ENCODE peak calls at places on chromosomes 3 and 15, in four cellular contexts. G, A, S and T are unnamed samples.

GRCh38 chr15:76345880-76346665 is 9.5 kb downstream of the ISL2 start:
- DNase-seq in G (no peak), A (no peak), S (peak), T (no peak)

GRCh38 chr15:92011611-92012367 is 158.3 kb downstream of the SLCO3A1 start:
- DNase-seq in G (no peak), A (no peak), S (no peak), T (peak)

GRCh38 chr15:58420579-58421043 is 11.2 kb upstream of the LIPC start:
- DNase-seq in G (no peak), A (no peak), S (no peak), T (no peak)

GRCh38 chr3:47315069-47315647 is 32.4 kb downstream of the KLHL18 start:
- DNase-seq in G (peak), A (peak), S (no peak), T (no peak)

GRCh38 chr15:58441376-58442070 is 9.7 kb downstream of the LIPC start:
- DNase-seq in G (peak), A (peak), S (no peak), T (peak)

GRCh38 chr15:92847841-92848240 is 52.3 kb upstream of the CHD2 start:
- DNase-seq in G (no peak), A (no peak), S (no peak), T (no peak)

GRCh38 chr3:21436846-21437245 is 314.2 kb downstream of the ZNF385D start:
- DNase-seq in G (no peak), A (no peak), S (peak), T (no peak)

GRCh38 chr15:99504071-99504822 is 61.5 kb upstream of the MEF2A start:
- DNase-seq in G (no peak), A (no peak), S (no peak), T (no peak)

GRCh38 chr3:64094713-64095079 is 71.4 kb upstream of the PSMD6 start:
- DNase-seq in G (no peak), A (no peak), S (no peak), T (no peak)

GRCh38 chr15:89442671-89443307 is 53.6 kb downstream of the RHCG start:
- DNase-seq in G (peak), A (peak), S (peak), T (peak)

GRCh38 chr15:68184616-68185470 is 20.3 kb downstream of the CALML4 start:
- DNase-seq in G (no peak), A (no peak), S (no peak), T (no peak)

GRCh38 chr3:52259035-52259434 is 13.5 kb downstream of the PPM1M start:
- DNase-seq in G (no peak), A (no peak), S (no peak), T (peak)

GRCh38 chr3:23840521-23840920 is 34.8 kb downstream of the UBE2E1 start:
- DNase-seq in G (no peak), A (no peak), S (peak), T (no peak)

GRCh38 chr3:71389911-71390573 is 193.5 kb downstream of the FOXP1 start:
- DNase-seq in G (peak), A (peak), S (peak), T (peak)

GRCh38 chr15:62071711-62072308 is 5.0 kb downstream of the C2CD4A start:
- DNase-seq in G (peak), A (peak), S (peak), T (peak)

GRCh38 chr15:83160741-83161140 is 46.9 kb downstream of the HDGFL3 start:
- DNase-seq in G (no peak), A (no peak), S (no peak), T (no peak)

GRCh38 chr15:72953306-72953705 is 99.0 kb upstream of the NEO1 start:
- DNase-seq in G (no peak), A (no peak), S (no peak), T (no peak)

GRCh38 chr15:45133561-45133920 is 3.7 kb downstream of the DUOX1 start:
- DNase-seq in G (no peak), A (no peak), S (no peak), T (no peak)

GRCh38 chr3:186589856-186590579 is 19.5 kb downstream of the DNAJB11 start:
- DNase-seq in G (peak), A (peak), S (no peak), T (peak)

GRCh38 chr3:186993940-186994670 is 63.8 kb downstream of the ST6GAL1 start:
- DNase-seq in G (no peak), A (peak), S (no peak), T (no peak)

GRCh38 chr3:173617490-173617889 is 219.9 kb downstream of the NLGN1 start:
- DNase-seq in G (no peak), A (no peak), S (no peak), T (no peak)

GRCh38 chr3:179179979-179180758 is 32.0 kb downstream of the PIK3CA start:
- DNase-seq in G (peak), A (peak), S (no peak), T (peak)

GRCh38 chr3:20646425-20646824 is 460.4 kb upstream of the SGO1 start:
- DNase-seq in G (no peak), A (no peak), S (no peak), T (no peak)

GRCh38 chr3:180433172-180433571 is 168.8 kb upstream of the TTC14 start:
- DNase-seq in G (peak), A (peak), S (no peak), T (peak)

GRCh38 chr3:76652524-76652923 is 387.4 kb upstream of the ROBO2 start:
- DNase-seq in G (no peak), A (no peak), S (no peak), T (no peak)

GRCh38 chr3:161423911-161424522 is 52.7 kb upstream of the SPTSSB start:
- DNase-seq in G (peak), A (peak), S (peak), T (peak)

GRCh38 chr15:82139823-82140268 is 94.0 kb upstream of the MEX3B start:
- DNase-seq in G (peak), A (peak), S (peak), T (peak)

GRCh38 chr3:197392961-197393360 is 94.5 kb upstream of the DLG1 start:
- DNase-seq in G (no peak), A (peak), S (no peak), T (peak)

GRCh38 chr3:162897286-162897685 is 1400.7 kb downstream of the OTOL1 start:
- DNase-seq in G (no peak), A (no peak), S (no peak), T (no peak)

GRCh38 chr3:71584216-71585061 is 911 bp upstream of the FOXP1 start:
- DNase-seq in G (peak), A (peak), S (peak), T (peak)

GRCh38 chr3:31092748-31093607 is 198.5 kb upstream of the GADL1 start:
- DNase-seq in G (peak), A (peak), S (no peak), T (peak)

GRCh38 chr3:128489860-128490649 is 2.9 kb downstream of the GATA2 start:
- DNase-seq in G (peak), A (no peak), S (peak), T (peak)
- TF ChIP-seq CTCF in G (no peak), A (no peak), S (peak), T (peak)

GRCh38 chr3:141076026-141076797 is 25.1 kb downstream of the SPSB4 start:
- DNase-seq in G (no peak), A (no peak), S (peak), T (no peak)

GRCh38 chr3:141072950-141073349 is 21.8 kb downstream of the SPSB4 start:
- DNase-seq in G (no peak), A (no peak), S (no peak), T (no peak)

GRCh38 chr3:141076821-141077571 is 25.8 kb downstream of the SPSB4 start:
- DNase-seq in G (peak), A (peak), S (peak), T (peak)

GRCh38 chr3:141071681-141072260 is 20.6 kb downstream of the SPSB4 start:
- DNase-seq in G (no peak), A (no peak), S (no peak), T (no peak)

GRCh38 chr3:141074529-141074928 is 23.4 kb downstream of the SPSB4 start:
- DNase-seq in G (no peak), A (no peak), S (peak), T (no peak)
- H3K4me3 ChIP-seq in G (no peak), A (no peak), S (peak), T (no peak)

GRCh38 chr3:127053979-127054378 is 71.1 kb downstream of the PLXNA1 start:
- DNase-seq in G (no peak), A (no peak), S (no peak), T (no peak)

GRCh38 chr3:127053026-127053425 is 70.1 kb downstream of the PLXNA1 start:
- DNase-seq in G (no peak), A (no peak), S (no peak), T (no peak)

GRCh38 chr3:127052121-127052561 is 69.2 kb downstream of the PLXNA1 start:
- DNase-seq in G (no peak), A (no peak), S (no peak), T (peak)

GRCh38 chr3:127050733-127051132 is 67.8 kb downstream of the PLXNA1 start:
- DNase-seq in G (no peak), A (no peak), S (peak), T (no peak)

DNA sequence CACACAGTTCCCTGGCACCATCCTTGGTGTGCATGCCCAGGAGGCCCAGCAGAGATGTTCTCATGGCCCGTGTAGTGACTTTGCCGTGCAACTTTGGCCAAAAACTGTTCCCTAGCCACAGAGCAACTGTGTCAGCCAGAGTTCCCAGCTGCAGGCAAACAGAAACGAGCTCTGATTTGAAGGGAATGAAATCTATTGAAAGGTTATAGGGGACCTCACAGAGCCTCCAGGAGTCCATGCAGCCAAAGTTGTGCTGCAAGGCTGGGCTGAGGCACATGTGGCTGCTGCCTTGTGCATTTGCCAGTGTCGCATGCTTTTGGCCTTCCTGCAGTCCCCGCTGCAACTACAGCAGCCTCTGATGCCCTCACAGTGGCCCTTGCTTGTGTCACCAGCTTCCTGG is 70.5 kb downstream of the PLXNA1 start:
- DNase-seq in G (no peak), A (no peak), S (no peak), T (no peak)
- TF ChIP-seq CTCF in G (no peak), A (no peak), S (no peak), T (no peak)

DNA sequence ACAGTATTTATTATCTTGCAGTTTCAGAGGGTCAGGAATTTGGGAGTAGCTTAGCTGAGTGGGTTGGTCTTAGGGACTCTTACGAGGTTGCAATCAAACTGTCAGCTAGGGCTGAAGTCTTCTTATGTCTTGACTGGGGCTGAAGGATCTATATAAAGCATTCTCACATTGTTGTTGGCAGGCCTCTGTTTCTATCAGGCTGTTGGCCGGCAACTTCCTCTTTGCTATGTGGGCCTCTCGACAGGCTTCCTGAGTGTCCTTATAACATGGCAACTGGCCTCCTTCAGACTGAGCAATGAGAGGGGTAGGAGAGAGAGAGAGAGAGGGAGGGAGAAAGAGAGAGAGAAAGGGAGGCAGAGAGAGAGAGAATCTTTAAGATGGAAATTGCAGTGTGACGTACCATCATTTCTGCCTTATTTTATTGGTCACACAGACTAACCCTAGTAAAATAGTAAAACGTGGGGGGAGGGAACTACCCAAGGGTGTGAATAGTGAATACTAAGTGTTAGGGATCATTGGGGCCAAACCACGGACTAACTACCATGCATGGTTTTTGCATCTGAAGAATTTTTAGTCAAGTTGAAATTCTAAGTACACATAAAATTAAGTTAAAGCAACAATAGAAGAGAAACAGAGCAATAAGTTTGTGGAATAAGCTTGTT is 16.1 kb downstream of the FGF7 start:
- DNase-seq in G (peak), A (no peak), S (no peak), T (peak)
- H3K4me3 ChIP-seq in G (no peak), A (no peak), S (no peak), T (no peak)

GRCh38 chr3:132406587-132406986 is 10.7 kb upstream of the DNAJC13 start:
- DNase-seq in G (no peak), A (no peak), S (no peak), T (no peak)
- TF ChIP-seq CTCF in G (no peak), A (no peak), S (no peak), T (no peak)

GRCh38 chr3:11908981-11909698 is 62.5 kb upstream of the TAMM41 start:
- DNase-seq in G (no peak), A (no peak), S (no peak), T (no peak)

GRCh38 chr3:11910971-11911531 is 64.4 kb upstream of the TAMM41 start:
- DNase-seq in G (no peak), A (no peak), S (no peak), T (no peak)

GRCh38 chr3:11913316-11913715 is 66.6 kb upstream of the TAMM41 start:
- DNase-seq in G (no peak), A (no peak), S (no peak), T (no peak)

GRCh38 chr3:11907667-11908660 is 61.3 kb upstream of the TAMM41 start:
- DNase-seq in G (peak), A (peak), S (no peak), T (peak)

DNA sequence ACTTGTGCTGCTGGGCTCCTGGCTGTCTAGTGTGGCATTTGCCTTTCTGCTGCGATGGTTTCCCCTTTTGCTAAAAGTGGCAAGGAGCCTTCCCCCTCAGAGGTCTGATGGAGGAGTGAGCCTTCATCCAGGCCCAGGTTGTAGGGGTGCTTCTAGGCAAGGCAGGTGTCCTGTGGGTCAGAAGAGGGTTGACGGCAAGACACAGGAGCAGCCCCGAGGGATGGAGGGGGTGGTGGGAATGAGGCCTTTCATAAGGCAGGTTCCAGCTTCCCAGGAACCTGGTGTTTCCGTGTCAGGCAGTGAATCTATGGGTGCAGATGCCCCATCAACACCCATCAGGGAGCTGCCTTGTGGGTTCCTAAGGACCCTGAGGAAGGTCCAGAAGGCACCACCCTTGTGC is 63.0 kb upstream of the TAMM41 start:
- DNase-seq in G (no peak), A (no peak), S (no peak), T (no peak)
- H3K4me3 ChIP-seq in G (no peak), A (no peak), S (no peak), T (no peak)

GRCh38 chr15:40360015-40360414 is 2.0 kb downstream of the DISP2 start:
- DNase-seq in G (no peak), A (no peak), S (no peak), T (no peak)

GRCh38 chr15:40357246-40357645 is 773 bp upstream of the DISP2 start:
- DNase-seq in G (no peak), A (no peak), S (no peak), T (no peak)

GRCh38 chr15:40355976-40356585 is 1.9 kb upstream of the DISP2 start:
- DNase-seq in G (no peak), A (no peak), S (no peak), T (no peak)

GRCh38 chr15:40358492-40359353 is 704 bp downstream of the DISP2 start:
- DNase-seq in G (no peak), A (no peak), S (no peak), T (no peak)

DNA sequence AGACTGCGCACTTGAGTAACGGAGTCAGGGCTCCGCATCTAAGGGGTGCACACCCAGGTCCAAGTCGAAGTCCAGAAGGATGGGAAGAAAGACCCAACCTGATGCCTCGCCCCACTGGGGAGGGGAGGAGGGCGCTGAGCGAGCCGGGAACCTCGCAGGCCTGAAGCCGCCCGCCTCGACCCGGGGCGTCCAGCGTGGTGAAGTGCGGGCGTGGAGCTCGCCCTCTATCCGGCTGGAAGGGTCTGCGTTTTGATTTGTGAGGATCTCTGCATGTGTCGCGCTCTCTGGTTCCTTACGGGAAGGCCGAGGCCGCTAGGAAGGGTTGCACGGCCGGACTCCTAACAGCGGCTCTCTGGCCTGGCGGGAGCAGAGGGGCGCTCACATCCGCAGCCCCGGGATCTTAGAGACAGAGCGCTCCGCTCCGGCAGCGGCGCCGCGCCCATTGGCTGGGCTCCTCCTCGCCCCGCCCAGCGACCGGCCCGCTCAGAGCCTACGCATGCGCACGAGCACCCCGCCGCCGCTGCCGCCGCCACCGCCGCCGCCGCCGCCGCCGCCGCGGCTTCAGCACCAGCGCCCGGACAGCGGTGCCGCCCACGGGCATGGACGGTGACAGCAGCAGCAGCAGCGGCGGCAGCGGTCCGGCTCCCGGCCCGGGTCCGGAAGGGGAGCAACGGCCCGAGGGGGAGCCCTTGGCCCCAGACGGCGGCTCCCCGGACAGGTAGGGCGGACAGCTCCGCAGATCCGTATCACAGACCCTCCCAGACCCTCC is at the start of gene DISP2:
- DNase-seq in G (peak), A (peak), S (peak), T (peak)
- TF ChIP-seq CTCF in G (no peak), A (no peak), S (no peak), T (no peak)

GRCh38 chr3:100047455-100048141 is 66.7 kb downstream of the FILIP1L start:
- DNase-seq in G (peak), A (peak), S (peak), T (peak)
- H3K4me3 ChIP-seq in G (no peak), A (no peak), S (no peak), T (no peak)

DNA sequence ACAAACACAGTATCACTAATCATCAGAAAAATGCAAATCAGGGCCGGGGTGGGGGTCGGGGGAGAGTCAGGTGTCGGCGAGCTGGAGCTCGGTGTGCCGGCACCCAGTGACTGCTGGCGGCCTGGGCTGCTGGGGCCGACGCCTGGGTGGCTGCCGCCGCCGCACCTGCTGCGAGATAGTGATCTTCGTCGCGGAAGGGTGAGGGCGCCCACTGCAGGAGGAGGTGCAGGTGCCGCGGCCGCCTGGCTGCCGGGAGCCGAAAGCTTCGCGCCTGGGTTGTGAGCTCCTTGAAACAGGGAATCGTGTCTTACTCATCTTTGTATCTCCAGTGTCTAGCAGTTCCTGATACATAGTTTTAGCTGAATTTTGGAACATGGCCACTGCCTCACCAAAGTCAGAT is 64.0 kb upstream of the CPOX start:
- DNase-seq in G (peak), A (no peak), S (peak), T (peak)
- TF ChIP-seq CTCF in G (peak), A (no peak), S (peak), T (peak)

DNA sequence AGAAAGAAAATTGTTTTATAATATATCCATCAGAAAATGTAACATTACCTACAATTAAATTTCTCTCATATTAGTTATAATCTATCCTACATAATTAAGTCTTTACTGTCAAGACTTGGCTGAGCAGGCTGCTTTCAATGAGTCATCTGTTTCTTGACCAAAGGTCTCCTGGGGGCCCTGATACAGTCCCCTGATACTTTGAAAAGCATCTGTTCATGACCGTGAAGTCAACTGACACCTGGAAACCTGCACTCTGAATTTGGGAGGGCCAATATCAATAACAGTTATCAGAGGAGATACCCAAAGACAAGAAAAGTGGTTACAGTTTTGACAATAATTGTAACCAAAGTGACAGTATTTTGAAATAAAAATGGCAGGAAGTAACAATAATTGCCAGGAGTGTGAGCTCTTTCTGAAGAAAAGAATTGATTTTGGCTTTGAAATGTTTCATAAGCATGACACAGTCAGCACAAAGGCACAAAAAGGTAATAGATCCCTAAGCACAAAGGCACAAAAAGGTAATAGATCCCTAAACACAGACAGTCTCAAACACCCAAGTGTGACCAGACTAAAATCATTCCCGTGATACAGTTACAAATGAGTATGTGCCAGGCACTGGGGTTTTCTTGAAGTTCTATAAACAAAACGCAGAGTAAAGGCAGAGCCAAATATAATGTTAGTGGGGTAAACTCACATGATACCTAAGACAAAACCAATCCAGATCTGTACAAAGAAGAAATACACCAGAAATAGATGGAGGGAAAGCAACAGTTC is 260.7 kb downstream of the PLOD2 start:
- DNase-seq in G (no peak), A (no peak), S (no peak), T (no peak)
- H3K4me3 ChIP-seq in G (no peak), A (no peak), S (no peak), T (no peak)